ENCODE peak calls at places on chromosomes 4 and X, in nine cellular contexts. X, V, Q, D, E, H, R, K and I are unnamed samples.

GRCh38 chrX:81259714-81260395 is 58.0 kb downstream of the SH3BGRL start:
- DNase-seq in X (no peak), R (no peak), E (no peak), D (no peak), V (no peak), K (no peak), Q (no peak), H (no peak), I (no peak)

GRCh38 chr4:85489273-85489672 is 14.3 kb downstream of the ARHGAP24 start:
- DNase-seq in H (no peak), K (no peak), D (no peak), V (no peak), X (no peak), Q (no peak), E (no peak), R (peak; percentile 32), I (no peak)

GRCh38 chr4:7186081-7186480 is 6.3 kb upstream of the SORCS2 start:
- DNase-seq in Q (no peak), D (peak; percentile 61), V (peak; percentile 47), K (no peak), H (peak; percentile 73), E (no peak), X (peak; percentile 16), R (no peak), I (peak; percentile 47)

GRCh38 chrX:110569506-110569905 is 210.9 kb downstream of the RTL9 start:
- DNase-seq in R (no peak), V (no peak), K (no peak), E (no peak), Q (no peak), D (no peak), X (no peak), H (no peak), I (no peak)

GRCh38 chrX:81261576-81261975 is 59.7 kb downstream of the SH3BGRL start:
- DNase-seq in D (no peak), R (peak; percentile 14), K (no peak), E (no peak), H (no peak), Q (no peak), X (no peak), V (no peak), I (no peak)

GRCh38 chr4:108029731-108030130 is 40.0 kb downstream of the HADH start:
- DNase-seq in D (no peak), Q (no peak), R (no peak), V (no peak), E (no peak), H (no peak), K (no peak), X (no peak), I (no peak)

GRCh38 chr4:89661490-89661889 is 175.5 kb downstream of the SNCA start:
- DNase-seq in Q (no peak), X (no peak), V (no peak), K (no peak), E (no peak), D (no peak), R (peak; percentile 52), H (no peak), I (no peak)

GRCh38 chr4:8431553-8431952 is 9.0 kb downstream of the ACOX3 start:
- DNase-seq in Q (no peak), X (no peak), H (no peak), D (no peak), E (no peak), K (no peak), R (no peak), V (no peak), I (no peak)

GRCh38 chr4:2469192-2469984 is 482 bp downstream of the RNF4 start:
- DNase-seq in Q (peak; percentile 16), R (peak; percentile 20), E (peak; percentile 66), X (peak; percentile 30), V (peak; percentile 89), K (peak; percentile 77), D (peak; percentile 48), H (peak; percentile 72), I (peak; percentile 79)

GRCh38 chr4:99875073-99875472 is 19.2 kb downstream of the LAMTOR3 start:
- DNase-seq in R (no peak), Q (no peak), K (no peak), E (no peak), H (no peak), V (no peak), X (no peak), D (no peak), I (no peak)

GRCh38 chr4:54276633-54277426 is 47.7 kb downstream of the PDGFRA start:
- DNase-seq in K (no peak), H (no peak), V (no peak), E (no peak), R (no peak), D (no peak), Q (no peak), X (no peak), I (no peak)

GRCh38 chr4:74044676-74045075 is 6.2 kb upstream of the CXCL3 start:
- DNase-seq in E (no peak), V (no peak), H (no peak), X (no peak), Q (no peak), R (no peak), K (no peak), D (no peak), I (no peak)

GRCh38 chr4:138673053-138673452 is 342.5 kb upstream of the NOCT start:
- DNase-seq in X (no peak), R (peak; percentile 14), E (no peak), H (no peak), V (no peak), Q (no peak), D (no peak), K (no peak), I (no peak)

GRCh38 chrX:7170903-7171302 is 22.9 kb upstream of the PUDP start:
- DNase-seq in Q (no peak), D (peak; percentile 39), H (peak; percentile 28), R (no peak), E (peak; percentile 51), V (no peak), X (no peak), K (no peak), I (peak; percentile 67)

GRCh38 chr4:152856960-152857359 is 77.2 kb downstream of the ARFIP1 start:
- DNase-seq in D (no peak), K (no peak), H (no peak), E (no peak), X (no peak), R (no peak), V (no peak), Q (no peak), I (no peak)

GRCh38 chrX:39137363-39137954 is 336.2 kb downstream of the MID1IP1 start:
- DNase-seq in Q (no peak), X (no peak), E (no peak), H (no peak), K (no peak), D (no peak), V (no peak), R (no peak), I (no peak)

GRCh38 chrX:47180346-47180745 is 13.3 kb upstream of the UBA1 start:
- DNase-seq in K (no peak), H (no peak), E (peak; percentile 6), Q (no peak), R (no peak), X (no peak), V (no peak), D (no peak), I (no peak)
- H3K4me3 ChIP-seq in K (no peak overlapping the region), H (no peak overlapping the region), E (no peak overlapping the region), Q (no peak overlapping the region), R (no peak overlapping the region), X (no peak overlapping the region), V (no peak overlapping the region), D (no peak overlapping the region), I (no peak overlapping the region)

GRCh38 chr4:56705373-56705772 is 24.3 kb upstream of the HOPX start:
- DNase-seq in R (no peak), Q (no peak), H (no peak), K (no peak), D (no peak), V (no peak), E (no peak), X (no peak), I (no peak)
- H3K9me3 ChIP-seq in R (no peaks in the 10 kb centered on the region), Q (no peaks in the 10 kb centered on the region), H (no peaks in the 10 kb centered on the region), K (no peaks in the 10 kb centered on the region), D (no peaks in the 10 kb centered on the region), V (no peaks in the 10 kb centered on the region), E (no peaks in the 10 kb centered on the region), X (no peaks in the 10 kb centered on the region), I (no peaks in the 10 kb centered on the region)

GRCh38 chr4:4418676-4419370 is 31.9 kb downstream of the NSG1 start:
- DNase-seq in Q (no peak), D (no peak), H (no peak), R (no peak), E (no peak), V (no peak), K (peak; percentile 17), X (peak; percentile 14), I (no peak)
- H3K4me3 ChIP-seq in Q (no peak overlapping the region), D (no peak overlapping the region), H (no peak overlapping the region), R (no peak overlapping the region), E (no peak overlapping the region), V (no peak overlapping the region), K (no peak overlapping the region), X (no peak overlapping the region), I (no peak overlapping the region)

GRCh38 chr4:125833-126232 is 1.5 kb downstream of the ZNF718 start:
- DNase-seq in D (peak; percentile 18), R (no peak), X (no peak), Q (no peak), K (no peak), H (no peak), E (no peak), V (no peak), I (no peak)

GRCh38 chr4:121408-122084 is 2.8 kb upstream of the ZNF718 start:
- DNase-seq in K (no peak), H (no peak), V (no peak), E (no peak), D (no peak), X (no peak), Q (no peak), R (no peak), I (no peak)

GRCh38 chr4:120616-121015 is 3.7 kb upstream of the ZNF718 start:
- DNase-seq in X (no peak), K (no peak), R (no peak), H (no peak), V (no peak), D (no peak), E (no peak), Q (no peak), I (no peak)

GRCh38 chr4:125085-125820 is 952 bp downstream of the ZNF718 start:
- DNase-seq in E (peak; percentile 58), D (peak; percentile 31), V (peak; percentile 88), H (no peak), K (peak; percentile 80), Q (no peak), R (no peak), X (no peak), I (peak; percentile 61)

DNA sequence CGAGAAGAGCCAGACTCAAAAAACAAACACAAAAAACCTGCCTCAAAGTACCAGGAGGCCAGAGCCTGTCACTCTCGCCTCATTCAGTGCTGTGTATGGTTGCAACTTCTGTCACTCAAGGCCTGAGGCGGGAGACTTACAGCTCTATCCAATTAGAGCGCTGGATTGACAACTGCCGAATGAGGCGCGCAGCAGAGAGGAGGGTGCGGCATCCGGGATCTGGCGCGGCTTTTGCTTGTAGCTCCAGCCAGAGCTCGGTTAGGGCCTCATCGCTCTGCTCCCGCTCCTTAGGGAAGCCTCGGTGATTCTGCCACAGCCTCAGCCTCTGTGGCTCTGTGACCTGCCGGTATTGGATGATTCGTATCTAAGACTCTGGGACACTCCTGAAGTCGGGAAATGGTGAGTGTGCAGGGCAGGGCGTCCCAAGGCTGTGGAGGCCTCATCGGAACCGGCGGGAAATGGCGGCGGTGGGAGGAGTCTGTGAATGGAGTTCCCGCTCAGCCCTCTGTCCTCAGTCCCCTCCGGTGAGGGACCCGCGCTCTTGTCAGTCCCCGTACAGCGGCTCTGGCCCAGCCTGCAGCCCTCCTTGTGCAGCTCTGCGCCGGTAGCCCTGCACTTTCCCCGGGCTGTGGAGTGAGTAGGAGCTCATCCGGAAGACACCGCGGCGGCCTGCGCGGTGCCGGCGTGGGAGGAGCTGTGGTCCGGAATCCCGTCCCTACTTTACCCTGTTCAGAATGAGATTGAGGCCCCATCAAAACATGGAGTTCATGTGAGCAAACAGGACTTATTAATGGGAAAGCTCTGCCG is at the start of gene ZNF718:
- DNase-seq in E (peak; percentile 95), V (peak; percentile 93), Q (peak; percentile 97), H (peak; percentile 77), R (peak; percentile 4), D (peak; percentile 92), X (peak; percentile 94), K (peak; percentile 94), I (peak; percentile 97)
- H3K9me3 ChIP-seq in E (peaks cover 1% of the 10 kb centered on the region), V (peaks cover 29% of the 10 kb centered on the region), Q (no peaks in the 10 kb centered on the region), H (no peaks in the 10 kb centered on the region), R (no peaks in the 10 kb centered on the region), D (peaks cover 8% of the 10 kb centered on the region), X (no peaks in the 10 kb centered on the region), K (no peaks in the 10 kb centered on the region), I (peaks cover 14% of the 10 kb centered on the region)